ENCODE peak calls at places on chromosomes 13 and 19, in nine cellular contexts. X is mammary epithelial cell, N is uterus, E is neural crest cell, C is left lung, V is tibial nerve, U is neural progenitor cell, L is WERI-Rb-1, Z is AG09309. I is an unnamed sample.

GRCh38 chr13:35474551-35474950 is 1.9 kb downstream of the MAB21L1 start:
- DNase-seq in Z (no peak), X (no peak), C (no peak), N (no peak), V (peak; percentile 16), U (peak; percentile 55), L (no peak), E (no peak), I (no peak)

GRCh38 chr19:21084343-21084742 is 2.3 kb downstream of the ZNF714 start:
- DNase-seq in E (no peak), N (no peak), C (no peak), Z (peak; percentile 16), X (peak; percentile 65), L (no peak), V (no peak), U (no peak), I (no peak)

GRCh38 chr19:29678484-29679106 is 13.3 kb downstream of the PLEKHF1 start:
- DNase-seq in N (peak; percentile 75), E (no peak), V (peak; percentile 72), Z (no peak), C (peak; percentile 74), U (no peak), L (no peak), X (no peak), I (no peak)

GRCh38 chr19:33558846-33559245 is 37.3 kb upstream of the PEPD start:
- DNase-seq in L (no peak), E (no peak), V (peak; percentile 6), U (no peak), C (no peak), X (peak; percentile 3), N (no peak), Z (no peak), I (no peak)

GRCh38 chr13:114131581-114132418 is 623 bp downstream of the RASA3 start:
- DNase-seq in L (no peak), Z (no peak), X (peak; percentile 43), C (peak; percentile 78), V (no peak), U (peak; percentile 64), E (no peak), N (no peak), I (no peak)

GRCh38 chr19:23203841-23204344 is 46.3 kb downstream of the ZNF724 start:
- DNase-seq in E (no peak), U (no peak), N (no peak), X (no peak), C (peak; percentile 81), Z (no peak), L (no peak), V (no peak), I (no peak)

GRCh38 chr13:59483441-59484116 is 680.1 kb downstream of the DIAPH3 start:
- DNase-seq in N (no peak), Z (no peak), U (no peak), E (no peak), V (no peak), L (peak; percentile 6), C (no peak), X (no peak), I (no peak)

GRCh38 chr19:16200038-16200775 is 2.5 kb downstream of the AP1M1 start:
- DNase-seq in V (peak; percentile 61), U (no peak), N (no peak), L (no peak), Z (no peak), E (no peak), C (no peak), X (no peak), I (no peak)

GRCh38 chr13:33072759-33073158 is 56.5 kb downstream of the KL start:
- DNase-seq in E (no peak), U (no peak), X (no peak), Z (no peak), C (no peak), L (no peak), N (no peak), V (no peak), I (no peak)

GRCh38 chr13:33066329-33066728 is 50.1 kb downstream of the KL start:
- DNase-seq in N (no peak), U (no peak), X (no peak), E (no peak), L (no peak), V (no peak), Z (no peak), C (no peak), I (no peak)

GRCh38 chr13:33072282-33072681 is 56.1 kb downstream of the KL start:
- DNase-seq in L (no peak), N (no peak), V (no peak), U (no peak), C (no peak), X (no peak), Z (no peak), E (no peak), I (no peak)

GRCh38 chr13:33070713-33071112 is 54.5 kb downstream of the KL start:
- DNase-seq in V (no peak), Z (no peak), N (no peak), L (no peak), U (no peak), X (peak; percentile 9), C (no peak), E (no peak), I (no peak)

DNA sequence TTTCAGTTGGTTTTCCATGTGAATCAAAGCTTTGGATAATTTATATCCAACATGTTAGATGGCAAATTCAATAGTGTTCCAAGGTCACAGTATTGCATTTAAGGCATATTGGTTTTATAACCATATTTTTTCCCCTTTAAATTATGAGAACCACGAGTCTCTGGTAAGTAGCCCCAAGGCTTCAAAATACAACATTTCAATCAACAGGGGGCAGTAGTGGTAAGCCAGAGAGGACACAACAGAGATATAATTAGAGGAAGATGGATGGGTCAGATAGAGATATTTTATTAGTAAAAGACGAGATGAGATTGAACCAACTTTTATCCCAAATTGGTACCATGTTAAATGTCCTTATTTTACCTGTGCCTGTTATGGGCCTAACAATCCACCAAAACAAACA is 53.1 kb downstream of the KL start:
- DNase-seq in V (no peak), X (no peak), E (no peak), U (no peak), C (no peak), Z (no peak), N (no peak), L (no peak), I (no peak)
- TF ChIP-seq CTCF in V (no peak), X (peak; percentile 43), E (peak; percentile 24), U (peak; percentile 49), C (peak; percentile 14), Z (no peak), N (no peak), L (peak; percentile 1), I (no peak)

DNA sequence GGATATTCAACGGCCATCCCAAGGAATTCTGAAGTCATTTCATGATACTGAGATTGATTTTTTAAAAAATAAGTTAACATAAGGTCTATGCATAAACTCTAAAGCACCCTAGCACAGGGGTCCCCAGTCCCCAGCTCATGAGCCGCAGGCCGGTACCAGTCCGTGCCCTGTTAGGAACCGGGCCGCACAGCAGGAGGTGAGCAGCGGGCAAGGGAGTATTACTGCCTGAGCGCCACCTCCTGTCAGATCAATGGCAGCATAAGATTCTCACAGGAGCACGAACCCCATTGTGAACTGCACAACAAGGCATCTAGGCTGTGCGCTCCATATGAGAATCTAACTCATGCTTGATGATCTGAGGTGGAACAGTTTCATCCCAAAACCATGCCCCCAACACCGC is 31.0 kb downstream of the RCBTB1 start:
- DNase-seq in V (no peak), L (no peak), E (no peak), Z (no peak), C (no peak), X (no peak), U (no peak), N (no peak), I (no peak)
- TF ChIP-seq CTCF in V (no peak), L (no peak), E (no peak), Z (no peak), C (no peak), X (no peak), U (no peak), N (no peak), I (no peak)

GRCh38 chr13:40475617-40476016 is 190.8 kb downstream of the FOXO1 start:
- DNase-seq in C (no peak), U (no peak), V (no peak), E (no peak), L (no peak), N (no peak), Z (no peak), X (no peak), I (no peak)

GRCh38 chr13:40479196-40479845 is 187.1 kb downstream of the FOXO1 start:
- DNase-seq in E (peak; percentile 45), V (no peak), L (no peak), Z (no peak), X (no peak), C (peak; percentile 75), U (no peak), N (no peak), I (no peak)

GRCh38 chr13:40476175-40476958 is 190.1 kb downstream of the FOXO1 start:
- DNase-seq in V (no peak), N (no peak), X (no peak), L (no peak), Z (peak; percentile 49), E (no peak), U (no peak), C (no peak), I (no peak)

GRCh38 chr13:40478775-40479174 is 187.7 kb downstream of the FOXO1 start:
- DNase-seq in Z (no peak), L (no peak), U (no peak), E (no peak), N (no peak), V (no peak), X (no peak), C (no peak), I (no peak)

DNA sequence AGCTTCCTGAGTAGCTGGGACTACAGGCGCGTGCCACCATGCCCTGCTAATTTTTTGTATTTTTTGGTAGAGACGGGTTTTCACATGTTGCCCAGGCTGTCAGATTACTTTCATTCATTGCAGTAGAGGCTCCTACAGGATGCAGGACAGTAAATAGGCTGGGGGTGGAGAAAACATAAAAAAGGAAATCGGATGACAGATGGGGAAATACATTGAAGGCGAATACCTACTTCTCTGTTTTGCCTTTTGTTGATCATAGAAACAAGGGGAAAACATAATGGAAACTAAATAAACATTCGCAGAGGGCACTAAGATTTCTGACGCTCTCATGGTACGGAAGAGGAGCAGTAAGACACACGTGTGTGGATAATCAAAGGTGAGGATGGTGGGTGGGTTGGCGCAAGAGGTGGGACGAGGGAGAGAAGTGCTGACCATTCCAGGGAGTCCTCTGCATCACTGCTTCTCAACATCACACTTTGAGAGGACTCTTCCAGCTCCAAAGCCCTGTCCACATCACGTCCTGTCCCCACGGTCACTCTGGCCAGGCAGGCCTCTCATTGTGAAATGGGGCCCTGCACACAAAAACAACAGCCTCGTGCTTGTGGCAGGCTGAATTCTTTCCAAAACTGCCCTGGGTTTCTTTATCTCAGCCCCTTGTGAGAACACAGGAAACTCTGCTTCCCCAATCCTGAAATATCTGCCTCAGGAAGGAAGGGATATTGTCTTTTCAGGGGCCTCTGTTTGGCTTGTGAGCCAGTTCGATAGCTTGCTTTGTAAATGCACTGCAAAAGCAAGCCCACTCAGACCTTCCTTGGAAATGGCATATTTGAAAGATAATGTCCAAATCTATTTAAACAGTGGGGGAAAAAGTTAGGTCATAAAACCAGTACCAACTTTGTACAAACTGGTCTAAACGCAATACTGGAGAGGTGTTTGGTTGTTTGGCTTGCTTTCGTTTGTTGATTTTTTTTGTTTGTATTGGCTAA is 188.5 kb downstream of the FOXO1 start:
- DNase-seq in N (peak; percentile 45), C (no peak), X (no peak), U (peak; percentile 18), V (peak; percentile 58), L (no peak), E (no peak), Z (no peak), I (no peak)
- TF ChIP-seq CTCF in N (no peak), C (no peak), X (no peak), U (no peak), V (no peak), L (no peak), E (no peak), Z (no peak), I (no peak)

GRCh38 chr13:26128676-26129075 is 76.9 kb upstream of the SHISA2 start:
- DNase-seq in V (no peak), N (no peak), U (no peak), X (peak; percentile 1), E (no peak), L (no peak), C (no peak), Z (no peak), I (no peak)

GRCh38 chr13:26132756-26133155 is 80.9 kb upstream of the SHISA2 start:
- DNase-seq in V (no peak), E (no peak), L (peak; percentile 72), X (peak; percentile 3), U (peak; percentile 10), C (no peak), Z (no peak), N (no peak), I (no peak)

GRCh38 chr13:26133286-26133685 is 81.5 kb upstream of the SHISA2 start:
- DNase-seq in U (peak; percentile 5), L (no peak), N (no peak), Z (no peak), X (no peak), E (no peak), C (no peak), V (no peak), I (no peak)

GRCh38 chr13:26133851-26134250 is 82.0 kb upstream of the SHISA2 start:
- DNase-seq in Z (no peak), U (no peak), C (no peak), L (no peak), X (no peak), E (no peak), V (no peak), N (no peak), I (no peak)
- TF ChIP-seq CTCF in Z (no peak), U (peak; percentile 10), C (no peak), L (peak; percentile 23), X (no peak), E (peak; percentile 25), V (no peak), N (no peak), I (no peak)

I was measured in mesothelial cell of epicardium.